ENCODE peak calls at places on chromosomes 13 and 19, in four cellular contexts. J is glomerular endothelial cell, H is ACHN, N is HS-5. U is an unnamed sample.

GRCh38 chr19:42281175-42282035 is 12.4 kb downstream of the CIC start:
- DNase-seq in N (no peak), J (no peak), H (peak), U (no peak)

GRCh38 chr19:11446652-11447301 is 11.3 kb downstream of the PRKCSH start:
- DNase-seq in N (no peak), H (peak), J (no peak), U (peak)

GRCh38 chr19:10769533-10770491 is 51.9 kb downstream of the DNM2 start:
- DNase-seq in N (peak), H (peak), J (no peak), U (no peak)

GRCh38 chr19:293436-294110 is 2.4 kb upstream of the PLPP2 start:
- DNase-seq in N (no peak), J (no peak), H (no peak), U (peak)

GRCh38 chr19:55424518-55424917 is 16.9 kb upstream of the UBE2S start:
- DNase-seq in N (no peak), J (no peak), H (no peak), U (no peak)

GRCh38 chr19:7251502-7251901 is 42.7 kb downstream of the INSR start:
- DNase-seq in H (no peak), N (no peak), J (no peak), U (no peak)

GRCh38 chr13:111292710-111293485 is 27.5 kb upstream of the TEX29 start:
- DNase-seq in J (no peak), N (no peak), H (no peak), U (no peak)

GRCh38 chr13:76035711-76036110 is 399.6 kb downstream of the LMO7 start:
- DNase-seq in N (no peak), H (no peak), J (no peak), U (no peak)

GRCh38 chr19:15810335-15810734 is 5.1 kb downstream of the OR10H1 start:
- DNase-seq in H (no peak), J (no peak), N (no peak), U (no peak)

GRCh38 chr19:35381926-35382325 is 11.1 kb downstream of the GPR42 start:
- DNase-seq in J (no peak), H (no peak), N (no peak), U (no peak)

U was measured in NCI-H524.